ENCODE peak calls at places on chromosomes 16 and 17, in ten cellular contexts. I is NCI-H1436; L is GM03348; C is activated gamma-delta T cell treated with anti-CD3 and anti-CD28 coated beads, Interleukin-2, amount 50 U/mL, for 16 hours; U is ovary; Z is fibroblast of lung; Q is upper lobe of right lung; J is fibroblast of mammary gland; X is effector CD4-positive, alpha-beta T cell; N is HCT116. F is an unnamed sample.

GRCh38 chr16:67456383-67457140 is 24.4 kb downstream of the ATP6V0D1 start:
- DNase-seq in N (no peak), L (peak; percentile 89), J (peak; percentile 75), C (no peak), X (no peak), I (no peak), U (peak; percentile 48), Z (peak; percentile 63), Q (no peak), F (peak; percentile 87)

GRCh38 chr17:60352569-60352968 is 39.4 kb downstream of the USP32 start:
- DNase-seq in U (no peak), I (no peak), X (no peak), N (no peak), Q (no peak), Z (no peak), L (no peak), C (no peak), J (no peak), F (no peak)

GRCh38 chr16:14600164-14600563 is 29.9 kb downstream of the PARN start:
- DNase-seq in I (peak; percentile 2), U (no peak), Q (no peak), X (no peak), Z (peak; percentile 42), J (peak; percentile 45), C (no peak), L (peak; percentile 56), N (peak; percentile 10), F (peak; percentile 32)

GRCh38 chr16:67391424-67392300 is 1.6 kb downstream of the TPPP3 start:
- DNase-seq in Z (no peak), L (no peak), U (no peak), I (no peak), C (no peak), J (no peak), Q (peak; percentile 67), N (no peak), X (no peak), F (no peak)

GRCh38 chr17:77404812-77405581 is 264.2 kb downstream of the SEC14L1 start:
- DNase-seq in J (peak; percentile 79), N (no peak), C (peak; percentile 83), U (no peak), Q (peak; percentile 78), L (peak; percentile 86), X (peak; percentile 74), I (no peak), Z (peak; percentile 58), F (peak; percentile 89)

GRCh38 chr17:17754719-17755686 is 73.7 kb downstream of the RAI1 start:
- DNase-seq in U (no peak), C (no peak), Q (peak; percentile 86), N (no peak), L (no peak), J (no peak), Z (no peak), I (no peak), X (no peak), F (no peak)

GRCh38 chr16:31215287-31216115 is 1.4 kb downstream of the PYDC1 start:
- DNase-seq in J (peak; percentile 57), X (no peak), N (peak; percentile 63), C (no peak), Z (peak; percentile 40), I (peak; percentile 61), Q (peak; percentile 82), U (peak; percentile 21), L (peak; percentile 96), F (peak; percentile 96)

GRCh38 chr17:67379251-67379630 is 2.2 kb downstream of the PITPNC1 start:
- DNase-seq in I (no peak), L (no peak), Q (no peak), U (no peak), N (no peak), J (no peak), Z (no peak), C (no peak), X (no peak), F (no peak)

GRCh38 chr17:58028591-58028990 is 21.5 kb upstream of the SRSF1 start:
- DNase-seq in N (no peak), C (no peak), Z (no peak), X (no peak), I (no peak), Q (no peak), J (no peak), U (no peak), L (no peak), F (no peak)

GRCh38 chr17:17814162-17815061 is 22.4 kb downstream of the SREBF1 start:
- DNase-seq in I (no peak), C (no peak), U (no peak), N (no peak), L (no peak), J (no peak), Z (no peak), Q (no peak), X (no peak), F (no peak)

GRCh38 chr16:11571549-11571948 is 15.2 kb downstream of the LITAF start:
- DNase-seq in C (no peak), X (no peak), Q (peak; percentile 31), J (no peak), I (no peak), N (no peak), Z (no peak), U (no peak), L (no peak), F (no peak)

GRCh38 chr17:66580178-66580577 is 254.7 kb upstream of the CACNG5 start:
- DNase-seq in Z (peak; percentile 80), Q (peak; percentile 74), C (no peak), X (no peak), L (peak; percentile 15), U (peak; percentile 88), N (no peak), I (no peak), J (peak; percentile 28), F (peak; percentile 83)

GRCh38 chr16:69535123-69536050 is 30.4 kb upstream of the NFAT5 start:
- DNase-seq in I (no peak), Z (peak; percentile 45), X (no peak), J (peak; percentile 55), U (no peak), Q (no peak), N (no peak), C (no peak), L (peak; percentile 68), F (peak; percentile 56)

F was measured in AG08396.